ENCODE peak calls at places on chromosomes 2 and 18, in four cellular contexts. P, O, C and Z are unnamed samples.

GRCh38 chr2:120445431-120446143 is 99.7 kb downstream of the INHBB start:
- DNase-seq in P (peak; percentile 77), O (no peak), C (no peak), Z (no peak)

GRCh38 chr2:10006248-10007147 is 36.9 kb upstream of the KLF11 start:
- DNase-seq in C (peak; percentile 50), O (no peak), P (no peak), Z (no peak)

GRCh38 chr2:29463181-29463900 is 348.1 kb downstream of the CLIP4 start:
- DNase-seq in O (no peak), C (no peak), P (no peak), Z (no peak)

GRCh38 chr2:43045866-43046265 is 180.5 kb downstream of the ZFP36L2 start:
- DNase-seq in P (no peak), C (no peak), O (no peak), Z (no peak)

GRCh38 chr2:227297052-227297451 is 28.0 kb upstream of the MFF start:
- DNase-seq in C (no peak), O (no peak), P (no peak), Z (no peak)

GRCh38 chr2:236675051-236675450 is 105.4 kb downstream of the ACKR3 start:
- DNase-seq in P (no peak), O (no peak), C (no peak), Z (no peak)

GRCh38 chr2:127829845-127830246 is 18.9 kb upstream of the WDR33 start:
- DNase-seq in O (peak; percentile 67), P (no peak), C (no peak), Z (no peak)

GRCh38 chr2:182766626-182767025 is 50.6 kb downstream of the DNAJC10 start:
- DNase-seq in C (no peak), P (no peak), O (no peak), Z (no peak)

GRCh38 chr2:126579868-126580267 is 76.1 kb upstream of the GYPC start:
- DNase-seq in P (no peak), C (no peak), O (no peak), Z (no peak)

GRCh38 chr18:46134920-46135675 is 30.9 kb downstream of the HAUS1 start:
- DNase-seq in C (no peak), P (no peak), O (no peak), Z (no peak)

GRCh38 chr2:111705711-111706323 is 178.2 kb downstream of the ANAPC1 start:
- DNase-seq in P (peak; percentile 69), O (peak; percentile 54), C (no peak), Z (no peak)

GRCh38 chr18:59871711-59872362 is 28.0 kb upstream of the PMAIP1 start:
- DNase-seq in C (no peak), P (no peak), O (no peak), Z (no peak)

GRCh38 chr2:56199492-56199891 is 15.7 kb downstream of the CCDC85A start:
- DNase-seq in P (no peak), O (no peak), C (no peak), Z (no peak)

GRCh38 chr2:19706332-19706731 is 195.5 kb downstream of the TTC32 start:
- DNase-seq in C (no peak), O (no peak), P (no peak), Z (no peak)

GRCh38 chr18:51235011-51235789 is 37.7 kb upstream of the MEX3C start:
- DNase-seq in P (no peak), O (no peak), C (no peak), Z (no peak)

GRCh38 chr2:128447538-128447885 is 128.8 kb upstream of the HS6ST1 start:
- DNase-seq in P (no peak), C (no peak), O (no peak), Z (no peak)

GRCh38 chr2:104841694-104842093 is 12.2 kb upstream of the POU3F3 start:
- DNase-seq in C (no peak), O (no peak), P (no peak), Z (no peak)

GRCh38 chr18:37956902-37957301 is 391.3 kb upstream of the CELF4 start:
- DNase-seq in P (no peak), O (no peak), C (no peak), Z (no peak)

GRCh38 chr2:172564376-172564775 is 8.5 kb downstream of the PDK1 start:
- DNase-seq in P (no peak), C (no peak), O (no peak), Z (no peak)

GRCh38 chr2:238701066-238701906 is 146.6 kb upstream of the TWIST2 start:
- DNase-seq in P (no peak), O (no peak), C (no peak), Z (no peak)

GRCh38 chr2:37711308-37711731 is 39.9 kb upstream of the CDC42EP3 start:
- DNase-seq in O (peak; percentile 14), C (no peak), P (no peak), Z (no peak)

GRCh38 chr18:5625076-5625475 is 81.3 kb upstream of the EPB41L3 start:
- DNase-seq in O (no peak), P (no peak), C (no peak), Z (no peak)

GRCh38 chr18:5145168-5145857 is 51.7 kb downstream of the AKAIN1 start:
- DNase-seq in C (no peak), P (no peak), O (no peak), Z (no peak)

GRCh38 chr2:126227250-126227649 is 428.7 kb upstream of the GYPC start:
- DNase-seq in C (no peak), O (no peak), P (no peak), Z (no peak)

GRCh38 chr2:41717883-41718282 is 329.9 kb upstream of the PKDCC start:
- DNase-seq in P (no peak), O (no peak), C (no peak), Z (no peak)

GRCh38 chr2:241020629-241021190 is 22.3 kb downstream of the SNED1 start:
- DNase-seq in O (no peak), P (no peak), C (no peak), Z (no peak)

GRCh38 chr2:226600184-226600583 is 199.4 kb downstream of the IRS1 start:
- DNase-seq in C (no peak), O (no peak), P (peak; percentile 86), Z (no peak)

GRCh38 chr18:23088343-23088742 is 46.9 kb upstream of the CABLES1 start:
- DNase-seq in C (no peak), P (no peak), O (no peak), Z (no peak)

GRCh38 chr2:164260506-164260905 is 360.8 kb downstream of the GRB14 start:
- DNase-seq in P (no peak), C (no peak), O (no peak), Z (no peak)

GRCh38 chr2:26757873-26758789 is 6.0 kb upstream of the SLC35F6 start:
- DNase-seq in P (peak; percentile 92), C (peak; percentile 60), O (no peak), Z (peak; percentile 38)

GRCh38 chr18:68400889-68401288 is 314.0 kb downstream of the TMX3 start:
- DNase-seq in O (no peak), C (no peak), P (no peak), Z (no peak)

GRCh38 chr2:117997872-117998454 is 15.9 kb downstream of the CCDC93 start:
- DNase-seq in C (no peak), P (no peak), O (no peak), Z (no peak)

GRCh38 chr2:881204-881918 is 69.3 kb upstream of the SNTG2 start:
- DNase-seq in O (no peak), C (no peak), P (no peak), Z (no peak)

DNA sequence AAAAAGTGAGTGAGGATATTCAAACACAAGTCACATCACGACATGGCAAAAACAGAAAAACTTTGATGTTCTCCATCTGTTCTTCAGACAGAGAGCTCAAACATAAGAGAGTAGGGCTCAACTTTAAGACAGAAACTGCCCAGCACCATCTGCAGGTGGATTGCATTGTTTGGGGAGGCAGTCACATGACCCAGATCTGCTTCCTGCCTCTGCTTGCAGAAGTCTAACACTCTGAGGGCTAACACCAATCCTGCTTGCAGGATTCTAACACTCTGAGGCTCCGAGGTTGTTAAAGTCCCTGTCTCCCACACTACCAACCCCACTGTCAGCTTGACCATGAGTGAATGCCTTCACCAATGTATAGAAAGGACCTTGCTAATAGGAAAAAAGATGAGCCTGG is 176.8 kb upstream of the CREB1 start:
- DNase-seq in O (no peak), P (no peak), C (no peak), Z (no peak)
- TF ChIP-seq CTCF in O (no peak), P (no peak), C (no peak), Z (no peak)

DNA sequence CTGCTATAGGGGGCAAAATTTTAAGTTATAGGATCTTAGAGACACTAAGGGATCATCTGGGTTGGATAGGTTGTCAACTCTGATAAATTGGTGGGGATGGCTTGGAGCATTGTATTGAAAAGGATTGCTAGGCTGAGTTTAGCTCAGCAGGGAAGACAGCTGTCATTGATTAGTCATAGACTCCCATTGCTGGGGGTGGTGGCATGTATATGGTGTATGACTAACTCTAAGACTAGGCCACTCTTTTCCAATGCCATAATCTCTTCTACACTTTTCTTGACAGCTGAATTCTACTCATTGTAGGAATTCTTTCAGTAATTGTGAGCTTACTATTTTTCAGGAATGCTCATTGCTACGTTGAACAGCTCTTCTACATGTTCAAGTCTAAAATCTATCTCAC is 81.3 kb upstream of the PELI1 start:
- DNase-seq in O (no peak), P (no peak), C (no peak), Z (no peak)
- TF ChIP-seq EP300 in O (no peak), P (no peak), C (no peak), Z (no peak)

DNA sequence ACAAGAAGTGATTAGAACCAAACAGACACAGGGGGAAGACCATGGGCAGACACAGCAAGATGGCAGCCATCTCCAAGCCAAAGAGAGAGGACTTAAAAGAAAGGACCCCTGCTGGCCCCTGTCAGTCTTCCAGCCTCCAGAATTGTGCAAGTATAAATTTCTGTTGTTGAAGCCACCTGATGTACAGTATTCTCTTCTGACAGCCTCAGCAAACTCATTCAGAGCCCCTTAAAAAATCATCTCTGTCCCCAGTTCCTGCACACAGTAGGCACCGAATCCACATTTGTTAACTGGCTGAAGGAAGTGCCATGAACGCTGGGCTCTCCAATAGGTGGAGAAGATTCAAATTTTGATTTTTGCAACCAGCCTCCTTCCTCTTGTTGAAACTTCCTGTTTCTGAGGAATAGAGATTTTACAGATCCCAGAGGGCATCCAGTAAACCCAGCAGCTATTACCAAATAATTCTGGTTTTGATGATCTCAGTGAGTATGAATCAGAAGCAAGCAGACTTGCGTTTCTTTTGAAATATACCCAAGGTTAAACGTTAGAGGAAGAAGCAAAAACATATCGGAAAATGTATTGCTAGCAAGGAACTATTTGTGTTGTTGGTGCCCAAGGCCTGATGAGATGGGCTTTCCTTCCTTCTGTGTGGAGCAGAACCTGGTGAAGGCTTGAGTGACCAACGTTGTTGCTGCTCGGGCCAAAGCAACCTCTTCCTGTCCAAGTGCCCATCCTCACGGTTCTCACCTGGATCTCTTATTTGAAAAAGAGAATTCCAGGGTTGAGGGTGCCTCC is 47.7 kb upstream of the PLB1 start:
- DNase-seq in P (no peak), O (no peak), C (no peak), Z (no peak)
- TF ChIP-seq CTCF in P (no peak), O (no peak), C (no peak), Z (no peak)

GRCh38 chr2:215771241-215771640 is 242.1 kb downstream of the MREG start:
- DNase-seq in P (no peak), C (no peak), O (no peak), Z (no peak)
- TF ChIP-seq EP300 in P (no peak), C (no peak), O (no peak), Z (no peak)

GRCh38 chr18:54916507-54916906 is 42.8 kb downstream of the CCDC68 start:
- DNase-seq in O (no peak), C (no peak), P (no peak), Z (no peak)
- TF ChIP-seq CTCF in O (no peak), C (no peak), P (peak; percentile 53), Z (no peak)